ENCODE peak calls at places on chromosome 14, in four cellular contexts. One of them, this sample, is unnamed. For H3K4me1 and H3K9me3, the result is how much of the 10 kb centered on the place peaks cover.

GRCh38 chr14:68249534-68250517 is 430.2 kb downstream of the RAD51B start:
- DNase-seq in A549: peak
- DNase-seq in left ventricle myocardium inferior: no peak
- DNase-seq in CD8-positive, alpha-beta T cell: no peak
- DNase-seq in this sample: no peak

GRCh38 chr14:50013198-50013918 is 103.0 kb downstream of the VCPKMT start:
- DNase-seq in A549: no peak
- DNase-seq in CD8-positive, alpha-beta T cell: no peak
- DNase-seq in left ventricle myocardium inferior: no peak
- DNase-seq in this sample: no peak

GRCh38 chr14:67766035-67766680 is 50.2 kb downstream of the ZFYVE26 start:
- DNase-seq in CD8-positive, alpha-beta T cell: no peak
- DNase-seq in A549: peak
- DNase-seq in left ventricle myocardium inferior: no peak
- DNase-seq in this sample: no peak

GRCh38 chr14:56351861-56352260 is 227.7 kb upstream of the TMEM260 start:
- DNase-seq in A549: peak
- DNase-seq in CD8-positive, alpha-beta T cell: no peak
- DNase-seq in left ventricle myocardium inferior: no peak
- DNase-seq in this sample: no peak

GRCh38 chr14:65433646-65434045 is 21.1 kb downstream of the FUT8 start:
- DNase-seq in CD8-positive, alpha-beta T cell: no peak
- DNase-seq in left ventricle myocardium inferior: no peak
- DNase-seq in A549: no peak
- DNase-seq in this sample: no peak

GRCh38 chr14:74882103-74882920 is 596 bp downstream of the DLST start:
- DNase-seq in left ventricle myocardium inferior: peak
- DNase-seq in CD8-positive, alpha-beta T cell: no peak
- DNase-seq in A549: peak
- DNase-seq in this sample: peak

GRCh38 chr14:60199321-60199720 is 34.1 kb upstream of the DHRS7 start:
- DNase-seq in left ventricle myocardium inferior: no peak
- DNase-seq in CD8-positive, alpha-beta T cell: no peak
- DNase-seq in A549: no peak
- DNase-seq in this sample: no peak

GRCh38 chr14:67704484-67705089 is 2.9 kb downstream of the RDH12 start:
- DNase-seq in A549: peak
- DNase-seq in left ventricle myocardium inferior: no peak
- DNase-seq in CD8-positive, alpha-beta T cell: no peak
- DNase-seq in this sample: no peak

GRCh38 chr14:71103662-71104484 is 196.6 kb downstream of the PCNX1 start:
- DNase-seq in CD8-positive, alpha-beta T cell: no peak
- DNase-seq in left ventricle myocardium inferior: no peak
- DNase-seq in A549: peak
- DNase-seq in this sample: no peak

GRCh38 chr14:90005939-90006530 is 50.3 kb downstream of the TDP1 start:
- DNase-seq in A549: no peak
- DNase-seq in left ventricle myocardium inferior: no peak
- DNase-seq in CD8-positive, alpha-beta T cell: no peak
- DNase-seq in this sample: no peak

GRCh38 chr14:99879401-99880295 is 86.4 kb downstream of the EML1 start:
- DNase-seq in left ventricle myocardium inferior: no peak
- DNase-seq in A549: no peak
- DNase-seq in CD8-positive, alpha-beta T cell: no peak
- DNase-seq in this sample: peak

GRCh38 chr14:100851946-100852620 is 26.2 kb downstream of the MEG3 start:
- DNase-seq in left ventricle myocardium inferior: no peak
- DNase-seq in CD8-positive, alpha-beta T cell: no peak
- DNase-seq in A549: no peak
- DNase-seq in this sample: no peak

GRCh38 chr14:34474187-34474679 is 12.2 kb upstream of the SPTSSA start:
- DNase-seq in CD8-positive, alpha-beta T cell: no peak
- DNase-seq in left ventricle myocardium inferior: no peak
- DNase-seq in A549: no peak
- DNase-seq in this sample: no peak

GRCh38 chr14:103500148-103500990 is 22.3 kb downstream of the CKB start:
- DNase-seq in left ventricle myocardium inferior: peak
- DNase-seq in CD8-positive, alpha-beta T cell: peak
- DNase-seq in A549: peak
- DNase-seq in this sample: peak

GRCh38 chr14:71235865-71236264 is 328.6 kb downstream of the PCNX1 start:
- DNase-seq in CD8-positive, alpha-beta T cell: no peak
- DNase-seq in A549: no peak
- DNase-seq in left ventricle myocardium inferior: peak
- DNase-seq in this sample: no peak

GRCh38 chr14:59511916-59512530 is 27.7 kb downstream of the JKAMP start:
- DNase-seq in left ventricle myocardium inferior: no peak
- DNase-seq in CD8-positive, alpha-beta T cell: no peak
- DNase-seq in A549: peak
- DNase-seq in this sample: no peak

GRCh38 chr14:69553221-69553620 is 21.4 kb downstream of the CCDC177 start:
- DNase-seq in CD8-positive, alpha-beta T cell: no peak
- DNase-seq in A549: peak
- DNase-seq in left ventricle myocardium inferior: no peak
- DNase-seq in this sample: no peak

GRCh38 chr14:76977793-76978730 is 50.4 kb downstream of the IRF2BPL start:
- DNase-seq in CD8-positive, alpha-beta T cell: peak
- DNase-seq in left ventricle myocardium inferior: peak
- DNase-seq in A549: no peak
- DNase-seq in this sample: peak

GRCh38 chr14:51846631-51847488 is 13.6 kb upstream of the GNG2 start:
- DNase-seq in CD8-positive, alpha-beta T cell: peak
- DNase-seq in left ventricle myocardium inferior: peak
- DNase-seq in A549: no peak
- DNase-seq in this sample: peak

GRCh38 chr14:52400846-52401245 is 86.7 kb downstream of the PTGER2 start:
- DNase-seq in CD8-positive, alpha-beta T cell: no peak
- DNase-seq in left ventricle myocardium inferior: no peak
- DNase-seq in A549: no peak
- DNase-seq in this sample: no peak

GRCh38 chr14:103856105-103856504 is 8.7 kb upstream of the PPP1R13B start:
- DNase-seq in left ventricle myocardium inferior: no peak
- DNase-seq in A549: no peak
- DNase-seq in CD8-positive, alpha-beta T cell: no peak
- DNase-seq in this sample: no peak

GRCh38 chr14:22140623-22141022 is 448.4 kb downstream of the DAD1 start:
- DNase-seq in A549: no peak
- DNase-seq in left ventricle myocardium inferior: no peak
- DNase-seq in CD8-positive, alpha-beta T cell: no peak
- DNase-seq in this sample: no peak

GRCh38 chr14:104930526-104931322 is 6.0 kb downstream of the PLD4 start:
- DNase-seq in left ventricle myocardium inferior: peak
- DNase-seq in A549: no peak
- DNase-seq in CD8-positive, alpha-beta T cell: no peak
- DNase-seq in this sample: peak
- H3K27ac ChIP-seq in left ventricle myocardium inferior: no peak
- H3K27ac ChIP-seq in A549: no peak
- H3K27ac ChIP-seq in CD8-positive, alpha-beta T cell: no peak
- H3K27ac ChIP-seq in this sample: no peak

DNA sequence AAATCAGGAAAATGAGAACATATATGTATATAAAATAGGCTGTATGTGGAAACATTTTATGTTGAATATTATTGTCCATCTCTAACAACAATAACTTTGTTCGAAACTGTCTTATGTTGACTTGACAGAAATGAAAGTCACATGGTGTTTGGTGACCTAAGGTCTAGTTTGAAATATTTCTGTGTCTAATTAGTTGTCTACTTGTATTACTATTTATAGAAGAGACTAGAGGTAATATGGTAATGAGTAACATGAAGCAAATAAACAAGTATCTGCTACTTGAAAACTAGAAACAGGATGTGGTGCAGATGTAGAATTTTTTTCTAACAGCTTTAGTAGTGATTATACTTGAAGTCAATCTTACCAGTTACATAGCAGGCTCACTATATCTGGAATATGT is 3.9 kb downstream of the GPHN start:
- DNase-seq in CD8-positive, alpha-beta T cell: no peak
- DNase-seq in left ventricle myocardium inferior: no peak
- DNase-seq in A549: no peak
- DNase-seq in this sample: no peak
- H3K4me1 ChIP-seq in CD8-positive, alpha-beta T cell: under half
- H3K4me1 ChIP-seq in left ventricle myocardium inferior: half or more
- H3K4me1 ChIP-seq in A549: under half
- H3K4me1 ChIP-seq in this sample: under half

GRCh38 chr14:91424813-91425719 is 7.4 kb upstream of the CCDC88C start:
- DNase-seq in CD8-positive, alpha-beta T cell: no peak
- DNase-seq in A549: no peak
- DNase-seq in left ventricle myocardium inferior: no peak
- DNase-seq in this sample: no peak
- H3K9me3 ChIP-seq in CD8-positive, alpha-beta T cell: under half
- H3K9me3 ChIP-seq in A549: under half
- H3K9me3 ChIP-seq in left ventricle myocardium inferior: under half
- H3K9me3 ChIP-seq in this sample: under half

GRCh38 chr14:64338616-64339316 is 44.6 kb upstream of the ESR2 start:
- DNase-seq in CD8-positive, alpha-beta T cell: peak
- DNase-seq in left ventricle myocardium inferior: peak
- DNase-seq in A549: peak
- DNase-seq in this sample: peak
- H3K27ac ChIP-seq in CD8-positive, alpha-beta T cell: peak
- H3K27ac ChIP-seq in left ventricle myocardium inferior: peak
- H3K27ac ChIP-seq in A549: peak
- H3K27ac ChIP-seq in this sample: peak

DNA sequence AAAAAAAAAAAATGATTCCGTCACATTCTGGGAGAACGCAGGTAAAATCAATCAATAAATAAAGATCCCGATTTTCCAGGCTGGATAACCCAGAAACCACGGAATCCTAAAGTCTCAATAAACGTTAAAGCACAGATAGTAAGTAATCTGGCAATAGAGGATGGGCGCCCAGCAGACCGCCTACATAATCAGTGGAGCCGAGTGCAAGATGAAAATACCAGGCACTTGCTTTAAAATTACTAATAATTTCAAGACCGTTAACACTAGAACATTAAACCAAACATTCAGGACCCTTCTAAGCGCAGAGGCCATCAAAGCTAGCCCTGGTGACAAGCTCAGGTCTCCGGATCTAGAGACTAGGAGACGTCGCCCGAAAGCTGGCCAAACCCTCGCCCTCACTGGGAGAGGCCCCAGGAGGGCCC is 1.2 kb upstream of the DCAF11 start:
- DNase-seq in A549: no peak
- DNase-seq in CD8-positive, alpha-beta T cell: no peak
- DNase-seq in left ventricle myocardium inferior: no peak
- DNase-seq in this sample: no peak
- H3K4me1 ChIP-seq in A549: under half
- H3K4me1 ChIP-seq in CD8-positive, alpha-beta T cell: under half
- H3K4me1 ChIP-seq in left ventricle myocardium inferior: under half
- H3K4me1 ChIP-seq in this sample: under half

DNA sequence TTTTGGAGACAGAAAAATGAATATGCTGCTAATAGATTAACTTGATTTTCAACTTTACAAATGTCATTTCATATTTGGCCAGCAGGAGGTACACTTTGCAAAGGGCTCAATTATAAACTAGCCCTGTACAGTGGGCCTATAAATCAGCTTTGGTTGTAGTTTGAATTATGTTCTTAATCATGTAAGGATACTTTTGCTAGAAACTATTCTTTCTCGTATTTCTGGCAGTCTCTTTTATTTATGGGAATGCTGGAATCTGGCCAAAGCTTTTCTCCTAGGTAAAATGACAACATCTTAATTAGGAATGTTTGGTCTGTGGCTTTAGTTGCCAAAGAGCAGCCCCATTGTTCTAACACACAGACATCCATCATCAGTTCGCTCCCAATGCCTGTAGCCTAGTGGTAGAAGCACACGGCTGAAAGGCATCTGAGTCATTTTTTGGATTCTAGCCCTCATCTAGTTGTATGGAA is 1322.3 kb upstream of the SEL1L start:
- DNase-seq in A549: no peak
- DNase-seq in left ventricle myocardium inferior: no peak
- DNase-seq in CD8-positive, alpha-beta T cell: no peak
- DNase-seq in this sample: no peak
- H3K9me3 ChIP-seq in A549: under half
- H3K9me3 ChIP-seq in left ventricle myocardium inferior: under half
- H3K9me3 ChIP-seq in CD8-positive, alpha-beta T cell: under half
- H3K9me3 ChIP-seq in this sample: under half